ENCODE peak calls at places on chromosomes 11 and 22, in six cellular contexts. One of them, this sample, is unnamed.

GRCh38 chr11:46389450-46390330 is 1.9 kb downstream of the CHRM4 start:
- DNase-seq in H1: peak; percentile 95
- DNase-seq in HepG2: peak; percentile 61
- DNase-seq in K562: peak; percentile 81
- DNase-seq in SK-N-SH: peak; percentile 95
- DNase-seq in GM12878: no peak
- DNase-seq in this sample: peak; percentile 71

GRCh38 chr11:75919525-75919924 is 104.5 kb downstream of the UVRAG start:
- DNase-seq in H1: no peak
- DNase-seq in HepG2: no peak
- DNase-seq in K562: no peak
- DNase-seq in SK-N-SH: no peak
- DNase-seq in GM12878: no peak
- DNase-seq in this sample: no peak

GRCh38 chr11:1139441-1140066 is 18.2 kb upstream of the MUC5AC start:
- DNase-seq in H1: no peak
- DNase-seq in HepG2: no peak
- DNase-seq in K562: no peak
- DNase-seq in SK-N-SH: no peak
- DNase-seq in GM12878: no peak
- DNase-seq in this sample: no peak

GRCh38 chr11:118252688-118253087 is 523 bp upstream of the MPZL3 start:
- DNase-seq in H1: no peak
- DNase-seq in HepG2: no peak
- DNase-seq in K562: no peak
- DNase-seq in SK-N-SH: no peak
- DNase-seq in GM12878: no peak
- DNase-seq in this sample: no peak

GRCh38 chr11:3160252-3161031 is 4.7 kb downstream of the OSBPL5 start:
- DNase-seq in H1: peak; percentile 91
- DNase-seq in HepG2: no peak
- DNase-seq in K562: no peak
- DNase-seq in SK-N-SH: peak; percentile 86
- DNase-seq in GM12878: no peak
- DNase-seq in this sample: no peak

GRCh38 chr11:74473382-74474201 is 6.2 kb upstream of the KCNE3 start:
- DNase-seq in H1: peak; percentile 32
- DNase-seq in HepG2: no peak
- DNase-seq in K562: no peak
- DNase-seq in SK-N-SH: no peak
- DNase-seq in GM12878: no peak
- DNase-seq in this sample: no peak

GRCh38 chr11:100905684-100906083 is 218.6 kb downstream of the ARHGAP42 start:
- DNase-seq in H1: no peak
- DNase-seq in HepG2: no peak
- DNase-seq in K562: no peak
- DNase-seq in SK-N-SH: no peak
- DNase-seq in GM12878: no peak
- DNase-seq in this sample: no peak

GRCh38 chr22:44963055-44963454 is 46.8 kb downstream of the PHF21B start:
- DNase-seq in H1: no peak
- DNase-seq in HepG2: no peak
- DNase-seq in K562: no peak
- DNase-seq in SK-N-SH: no peak
- DNase-seq in GM12878: no peak
- DNase-seq in this sample: no peak

GRCh38 chr11:67272327-67273259 is 6.3 kb downstream of the GRK2 start:
- DNase-seq in H1: no peak
- DNase-seq in HepG2: no peak
- DNase-seq in K562: no peak
- DNase-seq in SK-N-SH: no peak
- DNase-seq in GM12878: no peak
- DNase-seq in this sample: peak; percentile 74
- H3K4me3 ChIP-seq in H1: no peak overlapping the region
- H3K4me3 ChIP-seq in HepG2: no peak overlapping the region
- H3K4me3 ChIP-seq in K562: no peak overlapping the region
- H3K4me3 ChIP-seq in SK-N-SH: no peak overlapping the region
- H3K4me3 ChIP-seq in GM12878: peak overlapping the region; percentile 81
- H3K4me3 ChIP-seq in this sample: peak overlapping the region; percentile 4

GRCh38 chr11:33635161-33635560 is 65.5 kb downstream of the C11orf91 start:
- DNase-seq in H1: no peak
- DNase-seq in HepG2: no peak
- DNase-seq in K562: no peak
- DNase-seq in SK-N-SH: no peak
- DNase-seq in GM12878: no peak
- DNase-seq in this sample: no peak

GRCh38 chr11:33634291-33634834 is 66.3 kb downstream of the C11orf91 start:
- DNase-seq in H1: no peak
- DNase-seq in HepG2: no peak
- DNase-seq in K562: no peak
- DNase-seq in SK-N-SH: no peak
- DNase-seq in GM12878: no peak
- DNase-seq in this sample: no peak

GRCh38 chr11:33633251-33634003 is 67.2 kb downstream of the C11orf91 start:
- DNase-seq in H1: no peak
- DNase-seq in HepG2: peak; percentile 82
- DNase-seq in K562: no peak
- DNase-seq in SK-N-SH: no peak
- DNase-seq in GM12878: no peak
- DNase-seq in this sample: no peak

GRCh38 chr11:33630936-33631748 is 69.5 kb downstream of the C11orf91 start:
- DNase-seq in H1: no peak
- DNase-seq in HepG2: no peak
- DNase-seq in K562: no peak
- DNase-seq in SK-N-SH: no peak
- DNase-seq in GM12878: no peak
- DNase-seq in this sample: no peak

GRCh38 chr11:33631749-33632091 is 68.9 kb downstream of the C11orf91 start:
- DNase-seq in H1: no peak
- DNase-seq in HepG2: no peak
- DNase-seq in K562: no peak
- DNase-seq in SK-N-SH: no peak
- DNase-seq in GM12878: no peak
- DNase-seq in this sample: no peak
- TF ChIP-seq GABPA in H1: no peak
- TF ChIP-seq GABPA in HepG2: no peak
- TF ChIP-seq GABPA in K562: no peak
- TF ChIP-seq GABPA in SK-N-SH: no peak
- TF ChIP-seq GABPA in GM12878: no peak
- TF ChIP-seq GABPA in this sample: no peak

GRCh38 chr11:128323381-128323780 is 264.0 kb downstream of the ETS1 start:
- DNase-seq in H1: no peak
- DNase-seq in HepG2: no peak
- DNase-seq in K562: no peak
- DNase-seq in SK-N-SH: no peak
- DNase-seq in GM12878: no peak
- DNase-seq in this sample: no peak
- H3K4me3 ChIP-seq in H1: no peak overlapping the region
- H3K4me3 ChIP-seq in HepG2: no peak overlapping the region
- H3K4me3 ChIP-seq in K562: no peak overlapping the region
- H3K4me3 ChIP-seq in SK-N-SH: no peak overlapping the region
- H3K4me3 ChIP-seq in GM12878: no peak overlapping the region
- H3K4me3 ChIP-seq in this sample: no peak overlapping the region

DNA sequence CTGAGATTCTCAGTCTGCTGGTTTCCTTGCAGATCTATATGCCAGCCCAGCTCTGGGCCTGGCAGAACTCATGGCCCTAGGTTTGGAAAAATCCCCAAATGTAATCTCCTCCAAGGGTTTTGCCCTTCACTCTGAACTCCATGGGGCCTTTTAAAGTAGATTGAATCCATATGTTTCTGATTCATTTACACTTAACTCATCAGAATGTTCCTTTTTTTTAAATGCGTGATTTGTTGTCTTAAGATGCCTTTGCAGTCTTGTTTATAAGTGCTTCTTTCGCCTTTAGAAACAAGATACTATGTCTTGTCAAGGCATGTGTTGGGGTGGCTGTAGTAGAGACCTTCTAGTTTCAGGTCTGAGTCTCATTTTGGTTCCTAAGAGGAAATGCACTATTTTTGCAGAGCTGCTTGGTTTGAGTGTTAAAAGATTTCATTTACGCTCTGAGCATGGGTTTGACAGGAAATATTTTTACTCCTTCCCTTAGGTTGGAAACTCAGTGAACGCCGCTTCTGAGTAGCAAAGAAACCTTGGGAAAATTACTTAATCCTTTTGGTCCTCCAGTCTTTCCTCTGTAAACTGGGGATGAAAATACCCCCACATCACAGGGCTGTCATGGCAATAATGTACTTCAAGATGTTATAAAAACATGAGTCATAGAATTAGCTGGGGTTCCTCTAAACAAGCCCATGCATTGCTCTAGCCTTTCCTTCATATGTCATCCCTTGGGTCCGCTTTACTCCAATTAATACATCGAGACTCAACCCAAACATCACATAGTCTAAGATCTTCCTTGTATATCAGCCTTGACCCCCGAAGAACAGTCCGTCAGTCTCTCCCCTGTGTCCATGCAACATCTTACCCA is 83.5 kb downstream of the SNX19 start:
- DNase-seq in H1: no peak
- DNase-seq in HepG2: no peak
- DNase-seq in K562: no peak
- DNase-seq in SK-N-SH: no peak
- DNase-seq in GM12878: no peak
- DNase-seq in this sample: no peak
- TF ChIP-seq GABPA in H1: no peak
- TF ChIP-seq GABPA in HepG2: no peak
- TF ChIP-seq GABPA in K562: no peak
- TF ChIP-seq GABPA in SK-N-SH: no peak
- TF ChIP-seq GABPA in GM12878: no peak
- TF ChIP-seq GABPA in this sample: no peak

GRCh38 chr11:65436412-65437032 is 13.9 kb downstream of the NEAT1 start:
- DNase-seq in H1: no peak
- DNase-seq in HepG2: no peak
- DNase-seq in K562: no peak
- DNase-seq in SK-N-SH: no peak
- DNase-seq in GM12878: no peak
- DNase-seq in this sample: no peak
- H3K4me3 ChIP-seq in H1: no peak overlapping the region
- H3K4me3 ChIP-seq in HepG2: no peak overlapping the region
- H3K4me3 ChIP-seq in K562: no peak overlapping the region
- H3K4me3 ChIP-seq in SK-N-SH: peak overlapping the region; percentile 77
- H3K4me3 ChIP-seq in GM12878: no peak overlapping the region
- H3K4me3 ChIP-seq in this sample: no peak overlapping the region

DNA sequence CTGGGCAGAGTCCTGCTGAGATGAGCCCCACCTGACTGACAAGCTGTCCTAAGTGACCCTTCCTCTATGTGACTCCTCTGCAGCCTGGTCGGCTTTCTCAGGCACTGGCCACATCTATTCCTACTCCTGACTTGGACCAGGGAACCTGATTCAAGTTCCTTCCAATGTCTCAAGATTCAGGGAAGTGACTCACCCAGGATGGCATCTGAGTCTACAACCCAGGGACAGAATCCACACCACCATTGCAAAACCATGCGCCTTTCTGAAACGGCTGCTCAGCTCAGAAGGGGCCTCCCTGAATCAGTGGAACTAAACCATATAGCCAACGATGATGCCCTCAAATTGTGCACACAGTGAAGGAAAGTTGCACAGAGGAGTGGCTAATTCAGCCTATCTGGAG is 63.9 kb upstream of the CSNK2A3 start:
- DNase-seq in H1: no peak
- DNase-seq in HepG2: no peak
- DNase-seq in K562: no peak
- DNase-seq in SK-N-SH: no peak
- DNase-seq in GM12878: no peak
- DNase-seq in this sample: peak; percentile 87
- TF ChIP-seq GABPA in H1: no peak
- TF ChIP-seq GABPA in HepG2: no peak
- TF ChIP-seq GABPA in K562: no peak
- TF ChIP-seq GABPA in SK-N-SH: no peak
- TF ChIP-seq GABPA in GM12878: no peak
- TF ChIP-seq GABPA in this sample: no peak

GRCh38 chr11:123194308-123195181 is 503 bp downstream of the CLMP start:
- DNase-seq in H1: no peak
- DNase-seq in HepG2: no peak
- DNase-seq in K562: no peak
- DNase-seq in SK-N-SH: peak; percentile 86
- DNase-seq in GM12878: no peak
- DNase-seq in this sample: no peak

GRCh38 chr11:123193742-123194141 is 1.3 kb downstream of the CLMP start:
- DNase-seq in H1: no peak
- DNase-seq in HepG2: no peak
- DNase-seq in K562: no peak
- DNase-seq in SK-N-SH: peak; percentile 52
- DNase-seq in GM12878: no peak
- DNase-seq in this sample: no peak

GRCh38 chr11:123197711-123198110 is 2.7 kb upstream of the CLMP start:
- DNase-seq in H1: no peak
- DNase-seq in HepG2: no peak
- DNase-seq in K562: no peak
- DNase-seq in SK-N-SH: no peak
- DNase-seq in GM12878: no peak
- DNase-seq in this sample: no peak

GRCh38 chr11:123195182-123196059 is at the start of gene CLMP:
- DNase-seq in H1: peak; percentile 83
- DNase-seq in HepG2: no peak
- DNase-seq in K562: no peak
- DNase-seq in SK-N-SH: peak; percentile 91
- DNase-seq in GM12878: no peak
- DNase-seq in this sample: no peak

GRCh38 chr11:123196060-123196714 is 1.1 kb upstream of the CLMP start:
- DNase-seq in H1: peak; percentile 80
- DNase-seq in HepG2: no peak
- DNase-seq in K562: no peak
- DNase-seq in SK-N-SH: no peak
- DNase-seq in GM12878: no peak
- DNase-seq in this sample: no peak
- H3K4me3 ChIP-seq in H1: peak overlapping the region; percentile 53
- H3K4me3 ChIP-seq in HepG2: no peak overlapping the region
- H3K4me3 ChIP-seq in K562: no peak overlapping the region
- H3K4me3 ChIP-seq in SK-N-SH: no peak overlapping the region
- H3K4me3 ChIP-seq in GM12878: no peak overlapping the region
- H3K4me3 ChIP-seq in this sample: no peak overlapping the region

DNA sequence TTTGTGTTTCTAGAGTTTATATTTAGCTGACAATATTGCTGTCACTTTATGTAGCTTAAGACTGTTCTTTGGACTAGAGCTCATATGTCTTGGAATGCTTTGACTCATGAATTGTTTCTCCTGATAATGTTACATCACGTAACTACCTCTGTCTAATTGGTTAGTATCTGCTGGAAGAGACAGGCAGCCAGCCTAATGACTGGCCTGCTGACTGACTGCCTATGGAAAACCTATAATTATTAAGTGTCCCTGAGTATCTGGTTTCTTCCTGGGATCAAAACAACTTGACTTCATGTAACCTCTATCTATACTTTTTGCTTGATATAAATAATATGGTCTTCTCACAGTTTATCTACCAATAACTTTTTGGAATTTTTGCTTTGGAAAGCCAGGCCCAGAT is 9.4 kb downstream of the SOX6 start:
- DNase-seq in H1: no peak
- DNase-seq in HepG2: no peak
- DNase-seq in K562: peak; percentile 34
- DNase-seq in SK-N-SH: no peak
- DNase-seq in GM12878: no peak
- DNase-seq in this sample: no peak
- TF ChIP-seq GABPA in H1: no peak
- TF ChIP-seq GABPA in HepG2: no peak
- TF ChIP-seq GABPA in K562: no peak
- TF ChIP-seq GABPA in SK-N-SH: no peak
- TF ChIP-seq GABPA in GM12878: no peak
- TF ChIP-seq GABPA in this sample: no peak

This sample was measured in HL-60.